ENCODE peak calls at places on chromosomes 16 and 17, in five cellular contexts. L is AG04450; C is SK-N-SH; E is heart right ventricle; N is CD8-positive, alpha-beta memory T cell. I is an unnamed sample.

GRCh38 chr16:75593308-75593707 is 27.1 kb downstream of the GABARAPL2 start:
- DNase-seq in C (no peak), E (no peak), N (no peak), L (no peak), I (no peak)

GRCh38 chr16:31458073-31458834 is 1.0 kb upstream of the ARMC5 start:
- DNase-seq in N (peak), C (peak), L (no peak), E (peak), I (peak)

GRCh38 chr17:57940653-57941329 is 14.4 kb downstream of the CUEDC1 start:
- DNase-seq in L (no peak), E (no peak), N (no peak), C (no peak), I (no peak)

GRCh38 chr16:6020162-6020980 is 922.8 kb upstream of the EEF2KMT start:
- DNase-seq in N (no peak), C (peak), E (no peak), L (no peak), I (no peak)

GRCh38 chr17:18319604-18320256 is 4.6 kb downstream of the SMCR8 start:
- DNase-seq in E (no peak), C (peak), L (peak), N (no peak), I (no peak)

GRCh38 chr16:30414159-30414558 is 6.8 kb downstream of the ZNF771 start:
- DNase-seq in N (no peak), C (no peak), E (no peak), L (no peak), I (no peak)

GRCh38 chr17:8120520-8121443 is 2.5 kb upstream of the ALOXE3 start:
- DNase-seq in C (peak), L (no peak), N (peak), E (peak), I (peak)

GRCh38 chr16:11258553-11259287 is 2.7 kb upstream of the SOCS1 start:
- DNase-seq in C (peak), L (no peak), N (no peak), E (peak), I (no peak)

GRCh38 chr17:21239680-21240374 is 13.4 kb downstream of the NATD1 start:
- DNase-seq in N (no peak), E (no peak), L (no peak), C (peak), I (no peak)

GRCh38 chr17:29577009-29577777 is 8.7 kb downstream of the TP53I13 start:
- DNase-seq in N (no peak), L (no peak), C (no peak), E (no peak), I (peak)

GRCh38 chr17:48596000-48596734 is 2.6 kb upstream of the HOXB5 start:
- DNase-seq in N (no peak), E (no peak), C (no peak), L (no peak), I (no peak)

GRCh38 chr17:39360537-39360936 is 40.9 kb downstream of the FBXL20 start:
- DNase-seq in E (no peak), N (no peak), C (no peak), L (no peak), I (no peak)

GRCh38 chr17:30524847-30525246 is 47.6 kb downstream of the GOSR1 start:
- DNase-seq in C (no peak), E (no peak), N (no peak), L (peak), I (no peak)

GRCh38 chr17:42679001-42679491 is 2.3 kb upstream of the PLEKHH3 start:
- DNase-seq in N (no peak), L (no peak), E (no peak), C (no peak), I (peak)

GRCh38 chr16:73427177-73427576 is 379.2 kb upstream of the ZFHX3 start:
- DNase-seq in N (no peak), E (no peak), C (no peak), L (no peak), I (no peak)

GRCh38 chr16:64356267-64356666 is 765.6 kb downstream of the CDH11 start:
- DNase-seq in C (no peak), L (peak), N (no peak), E (no peak), I (no peak)

GRCh38 chr17:40490289-40490853 is 11.1 kb downstream of the TNS4 start:
- DNase-seq in L (peak), N (no peak), E (peak), C (peak), I (peak)

GRCh38 chr16:79286646-79287423 is 313.7 kb downstream of the MAF start:
- DNase-seq in N (no peak), E (peak), C (no peak), L (no peak), I (peak)

GRCh38 chr16:81448154-81449131 is 3.8 kb downstream of the CMIP start:
- DNase-seq in C (no peak), E (no peak), L (no peak), N (no peak), I (no peak)

GRCh38 chr16:85425061-85425662 is 188.0 kb upstream of the GSE1 start:
- DNase-seq in L (no peak), N (no peak), C (peak), E (no peak), I (peak)

GRCh38 chr17:44587339-44587738 is 30.1 kb downstream of the FZD2 start:
- DNase-seq in L (peak), C (peak), N (no peak), E (peak), I (no peak)

GRCh38 chr16:57093845-57094564 is 1.6 kb downstream of the CPNE2 start:
- DNase-seq in N (no peak), E (no peak), L (no peak), C (no peak), I (no peak)

GRCh38 chr16:48720266-48720665 is 110.3 kb upstream of the N4BP1 start:
- DNase-seq in C (no peak), N (no peak), E (no peak), L (no peak), I (no peak)

GRCh38 chr16:57260294-57260929 is 15.4 kb downstream of the ARL2BP start:
- DNase-seq in L (peak), C (no peak), E (no peak), N (no peak), I (peak)

GRCh38 chr17:68854509-68854908 is 100.7 kb downstream of the ABCA8 start:
- DNase-seq in E (no peak), N (no peak), L (no peak), C (no peak), I (no peak)

GRCh38 chr17:82892869-82893565 is 53.2 kb upstream of the ZNF750 start:
- DNase-seq in E (peak), C (no peak), L (no peak), N (peak), I (peak)

GRCh38 chr16:49833055-49833454 is 22.9 kb downstream of the ZNF423 start:
- DNase-seq in E (peak), L (no peak), C (no peak), N (no peak), I (no peak)

GRCh38 chr16:7055443-7055842 is 277.2 kb upstream of the RBFOX1 start:
- DNase-seq in E (no peak), L (no peak), C (no peak), N (no peak), I (no peak)

GRCh38 chr17:82332669-82333278 is 792 bp downstream of the SECTM1 start:
- DNase-seq in L (no peak), C (peak), E (peak), N (no peak), I (peak)

GRCh38 chr17:48470388-48471034 is 40.5 kb upstream of the SKAP1 start:
- DNase-seq in N (no peak), E (no peak), L (no peak), C (no peak), I (no peak)

GRCh38 chr16:22161999-22162657 is at the start of gene SDR42E2:
- DNase-seq in E (no peak), L (no peak), C (peak), N (peak), I (peak)

GRCh38 chr17:48547839-48548686 is 3.2 kb upstream of the HOXB2 start:
- DNase-seq in E (no peak), N (no peak), C (no peak), L (no peak), I (no peak)

GRCh38 chr17:28343491-28343932 is 8.0 kb downstream of the TNFAIP1 start:
- DNase-seq in L (no peak), N (no peak), E (no peak), C (no peak), I (no peak)

GRCh38 chr17:68937890-68938514 is 17.2 kb downstream of the ABCA8 start:
- DNase-seq in E (no peak), N (no peak), C (no peak), L (no peak), I (no peak)

GRCh38 chr17:29980261-29980660 is 38.8 kb downstream of the EFCAB5 start:
- DNase-seq in N (no peak), C (no peak), E (no peak), L (no peak), I (no peak)

GRCh38 chr17:40800381-40800780 is 622 bp upstream of the KRT28 start:
- DNase-seq in L (no peak), N (no peak), C (no peak), E (no peak), I (no peak)

GRCh38 chr16:89132194-89133005 is 38.7 kb downstream of the ACSF3 start:
- DNase-seq in N (no peak), L (no peak), E (no peak), C (no peak), I (no peak)

GRCh38 chr17:1898332-1898731 is 68.5 kb downstream of the RPA1 start:
- DNase-seq in L (no peak), E (no peak), N (no peak), C (peak), I (no peak)

GRCh38 chr17:72226322-72226721 is 105.5 kb downstream of the SOX9 start:
- DNase-seq in L (no peak), N (no peak), E (no peak), C (no peak), I (no peak)
- H3K27ac ChIP-seq in L (no peak), N (no peak), E (no peak), C (no peak), I (no peak)

GRCh38 chr17:81163703-81164413 is 1.4 kb upstream of the PVALEF start:
- DNase-seq in E (no peak), C (no peak), N (no peak), L (no peak), I (peak)
- H3K27ac ChIP-seq in E (no peak), C (peak), N (no peak), L (no peak), I (no peak)

GRCh38 chr16:69327585-69328310 is 2.6 kb downstream of the PDF start:
- DNase-seq in N (no peak), E (no peak), L (no peak), C (no peak), I (no peak)
- H3K27ac ChIP-seq in N (no peak), E (no peak), L (no peak), C (no peak), I (no peak)

DNA sequence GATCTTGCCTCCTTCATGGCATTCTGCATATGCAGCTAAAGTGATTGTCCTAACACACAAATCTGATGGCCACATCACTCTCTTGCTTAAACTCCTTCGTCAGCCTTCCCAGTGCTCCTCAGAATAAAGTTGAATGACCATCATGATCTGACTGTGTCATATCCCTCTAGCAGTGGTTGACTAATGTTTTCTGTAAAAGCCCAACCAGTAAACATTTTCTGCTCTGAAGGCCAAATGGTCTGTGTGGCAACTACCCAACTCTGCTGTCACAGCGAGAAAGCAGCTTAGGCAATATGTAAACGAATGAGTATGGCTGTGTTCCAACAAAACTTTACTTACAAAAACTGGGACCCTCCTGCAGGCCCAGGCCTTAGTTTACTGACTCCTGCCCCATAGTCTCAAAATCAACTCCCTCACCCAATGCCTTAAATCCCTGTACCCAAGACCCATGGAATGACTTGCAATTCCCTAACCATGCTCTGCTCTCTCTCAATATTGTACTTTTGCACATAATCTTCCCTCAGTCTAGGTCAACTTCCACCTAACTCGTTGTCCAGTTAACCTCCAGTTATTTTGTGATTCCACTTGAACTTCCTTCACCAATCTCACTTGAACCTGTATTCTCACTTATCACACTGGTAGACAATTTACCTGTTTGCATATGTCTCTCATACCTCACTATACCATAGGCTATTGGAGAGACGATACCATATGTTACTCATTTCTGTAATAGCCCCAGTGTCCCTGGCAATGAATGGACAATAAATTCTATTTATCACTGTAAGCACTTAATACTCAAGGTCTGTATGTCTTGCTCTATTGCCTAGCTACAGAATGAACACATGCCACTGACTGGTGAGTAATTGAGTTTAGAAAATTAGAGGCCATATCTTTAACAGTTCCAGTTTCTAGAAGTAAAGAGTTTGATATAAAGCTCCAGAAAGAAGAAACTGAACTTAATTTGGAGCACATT is 29.1 kb downstream of the TMEM100 start:
- DNase-seq in E (no peak), L (no peak), N (no peak), C (peak), I (no peak)
- H3K27ac ChIP-seq in E (no peak), L (no peak), N (no peak), C (peak), I (no peak)

DNA sequence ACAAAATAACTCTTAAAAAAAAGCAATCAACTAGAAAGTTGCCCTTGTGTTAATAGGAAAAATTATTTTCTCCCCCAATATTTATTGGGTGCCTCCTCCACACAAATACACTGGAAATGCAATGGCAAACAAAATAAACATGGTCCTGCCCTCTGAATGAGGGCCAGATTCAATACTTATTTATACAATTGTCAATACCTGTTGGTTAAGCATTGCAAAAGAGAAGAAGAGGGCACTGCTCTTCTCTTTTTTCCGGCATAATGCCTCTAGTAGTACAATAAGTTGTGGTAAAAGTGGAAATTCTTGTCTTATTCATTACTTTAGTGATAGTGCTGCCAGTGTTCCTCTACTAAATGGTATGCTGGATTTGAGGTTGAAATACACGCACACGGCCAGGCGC is 22.5 kb upstream of the ALDH3A2 start:
- DNase-seq in E (no peak), L (no peak), C (no peak), N (no peak), I (no peak)
- H3K27ac ChIP-seq in E (no peak), L (no peak), C (no peak), N (no peak), I (no peak)

GRCh38 chr16:69712914-69713581 is 13.3 kb downstream of the NQO1 start:
- DNase-seq in C (no peak), E (no peak), L (no peak), N (no peak), I (no peak)

GRCh38 chr16:69709456-69710084 is 16.8 kb downstream of the NQO1 start:
- DNase-seq in L (no peak), C (peak), N (no peak), E (no peak), I (no peak)

GRCh38 chr16:69712277-69712676 is 14.1 kb downstream of the NQO1 start:
- DNase-seq in C (no peak), E (no peak), N (no peak), L (no peak), I (no peak)

GRCh38 chr16:69707920-69708683 is 18.3 kb downstream of the NQO1 start:
- DNase-seq in L (no peak), E (no peak), C (no peak), N (no peak), I (no peak)

GRCh38 chr16:69711115-69711740 is 15.1 kb downstream of the NQO1 start:
- DNase-seq in C (no peak), L (peak), E (no peak), N (no peak), I (no peak)
- H3K27ac ChIP-seq in C (no peak), L (peak), E (no peak), N (no peak), I (peak)

DNA sequence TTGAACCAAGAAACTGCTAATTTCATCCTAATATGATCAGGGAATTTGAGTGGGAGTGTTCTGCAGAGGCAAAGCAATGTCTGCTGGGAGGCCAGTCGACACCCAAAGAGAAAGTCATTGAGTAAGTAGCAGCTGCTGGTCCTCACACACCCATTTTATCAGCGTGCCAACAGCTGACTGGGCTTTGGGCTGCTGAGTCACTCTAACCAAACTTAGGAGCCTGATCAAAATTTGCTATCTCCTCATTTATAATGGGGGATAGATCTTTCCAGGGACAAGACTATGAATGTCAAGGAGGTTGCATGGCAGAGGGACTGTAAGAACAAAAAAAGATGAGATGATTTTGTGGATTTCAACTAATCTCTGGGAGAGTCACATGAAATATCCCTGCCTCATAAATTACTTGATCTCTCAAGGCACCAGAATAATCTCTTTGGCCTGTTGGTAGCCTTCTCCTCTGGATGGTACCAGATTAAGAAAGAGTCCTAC is 32.9 kb downstream of the CPSF4L start:
- DNase-seq in C (no peak), L (peak), E (peak), N (peak), I (peak)
- H3K27ac ChIP-seq in C (peak), L (peak), E (peak), N (no peak), I (peak)

GRCh38 chr17:79854080-79854861 is 15.0 kb upstream of the CBX4 start:
- DNase-seq in L (no peak), N (no peak), C (no peak), E (no peak), I (no peak)
- H3K27ac ChIP-seq in L (no peak), N (no peak), C (no peak), E (no peak), I (no peak)

GRCh38 chr16:2883027-2883846 is at the start of gene FLYWCH2:
- DNase-seq in L (peak), E (peak), N (peak), C (peak), I (peak)

GRCh38 chr16:2879854-2880508 is 3.0 kb upstream of the FLYWCH2 start:
- DNase-seq in C (no peak), N (no peak), L (no peak), E (no peak), I (no peak)

GRCh38 chr16:2882460-2883026 is 472 bp upstream of the FLYWCH2 start:
- DNase-seq in N (peak), L (peak), C (peak), E (peak), I (peak)

GRCh38 chr16:2884041-2884451 is 1.0 kb downstream of the FLYWCH2 start:
- DNase-seq in E (no peak), N (no peak), L (no peak), C (peak), I (no peak)
- H3K27ac ChIP-seq in E (peak), N (peak), L (peak), C (no peak), I (peak)

GRCh38 chr16:87345721-87346424 is 28.7 kb upstream of the C16orf95 start:
- DNase-seq in N (no peak), L (no peak), E (peak), C (no peak), I (peak)
- H3K27ac ChIP-seq in N (no peak), L (no peak), E (peak), C (no peak), I (peak)

I was measured in left lung.